ENCODE peak calls at places on chromosome 15, in four cellular contexts. One of them, this sample, is unnamed.

GRCh38 chr15:28255965-28256364 is 66.0 kb downstream of the HERC2 start:
- DNase-seq in iris pigment epithelial cell: no peak
- DNase-seq in posterior cingulate gyrus: no peak
- DNase-seq in stomach: no peak
- DNase-seq in this sample: no peak

GRCh38 chr15:71562251-71562650 is 248.1 kb upstream of the NR2E3 start:
- DNase-seq in posterior cingulate gyrus: no peak
- DNase-seq in stomach: no peak
- DNase-seq in iris pigment epithelial cell: no peak
- DNase-seq in this sample: no peak

GRCh38 chr15:82621970-82622369 is 25.2 kb downstream of the CPEB1 start:
- DNase-seq in stomach: no peak
- DNase-seq in iris pigment epithelial cell: no peak
- DNase-seq in posterior cingulate gyrus: no peak
- DNase-seq in this sample: no peak

GRCh38 chr15:66830358-66830757 is 128.3 kb downstream of the SMAD6 start:
- DNase-seq in stomach: no peak
- DNase-seq in iris pigment epithelial cell: peak; percentile 56
- DNase-seq in posterior cingulate gyrus: no peak
- DNase-seq in this sample: no peak

GRCh38 chr15:31004220-31004733 is 12.8 kb upstream of the MTMR10 start:
- DNase-seq in iris pigment epithelial cell: no peak
- DNase-seq in stomach: peak; percentile 36
- DNase-seq in posterior cingulate gyrus: no peak
- DNase-seq in this sample: peak; percentile 72

GRCh38 chr15:71275566-71276354 is 160.5 kb downstream of the THSD4 start:
- DNase-seq in iris pigment epithelial cell: no peak
- DNase-seq in stomach: no peak
- DNase-seq in posterior cingulate gyrus: no peak
- DNase-seq in this sample: no peak

GRCh38 chr15:94125131-94125530 is 106.2 kb upstream of the MCTP2 start:
- DNase-seq in stomach: no peak
- DNase-seq in iris pigment epithelial cell: peak; percentile 12
- DNase-seq in posterior cingulate gyrus: no peak
- DNase-seq in this sample: no peak

GRCh38 chr15:65096481-65097385 is 18.3 kb downstream of the UBAP1L start:
- DNase-seq in stomach: no peak
- DNase-seq in posterior cingulate gyrus: no peak
- DNase-seq in iris pigment epithelial cell: no peak
- DNase-seq in this sample: no peak

GRCh38 chr15:40058476-40059140 is 19.6 kb upstream of the SRP14 start:
- DNase-seq in stomach: no peak
- DNase-seq in iris pigment epithelial cell: peak; percentile 88
- DNase-seq in posterior cingulate gyrus: no peak
- DNase-seq in this sample: no peak

GRCh38 chr15:66803182-66803729 is 101.2 kb downstream of the SMAD6 start:
- DNase-seq in posterior cingulate gyrus: no peak
- DNase-seq in stomach: peak; percentile 94
- DNase-seq in iris pigment epithelial cell: peak; percentile 97
- DNase-seq in this sample: no peak

GRCh38 chr15:25684521-25685215 is 178.5 kb downstream of the ATP10A start:
- DNase-seq in posterior cingulate gyrus: no peak
- DNase-seq in iris pigment epithelial cell: peak; percentile 37
- DNase-seq in stomach: no peak
- DNase-seq in this sample: no peak

GRCh38 chr15:89165677-89166076 is 55.7 kb downstream of the RLBP1 start:
- DNase-seq in iris pigment epithelial cell: peak; percentile 40
- DNase-seq in stomach: no peak
- DNase-seq in posterior cingulate gyrus: no peak
- DNase-seq in this sample: no peak

GRCh38 chr15:96170616-96171270 is 159.8 kb upstream of the NR2F2 start:
- DNase-seq in stomach: peak; percentile 60
- DNase-seq in iris pigment epithelial cell: no peak
- DNase-seq in posterior cingulate gyrus: no peak
- DNase-seq in this sample: no peak